ENCODE peak calls at places on chromosomes 4 and X, in six cellular contexts. L is NCI-H1092 treated with DMSO at 0.1 percent for 48 hours, V is SK-N-DZ, Y is GM04504, Q is GM20000, C is ELF-1. H is an unnamed sample.

GRCh38 chr4:141133146-141134006 is at the start of gene RNF150:
- DNase-seq in V (peak), L (peak), Y (peak), C (peak), Q (peak), H (peak)

GRCh38 chr4:25890653-25891485 is 23.2 kb upstream of the SMIM20 start:
- DNase-seq in Y (no peak), V (peak), Q (no peak), L (peak), C (peak), H (no peak)

GRCh38 chr4:139808381-139809206 is 143.0 kb downstream of the MGST2 start:
- DNase-seq in Q (no peak), V (peak), C (peak), L (peak), Y (no peak), H (no peak)

GRCh38 chr4:17285747-17286146 is 226.1 kb downstream of the QDPR start:
- DNase-seq in L (no peak), Q (no peak), C (no peak), V (no peak), Y (no peak), H (no peak)

GRCh38 chr4:164989464-164989863 is 12.0 kb upstream of the TRIM61 start:
- DNase-seq in C (no peak), V (no peak), Q (no peak), Y (no peak), L (no peak), H (no peak)

GRCh38 chrX:46295963-46296362 is 249.3 kb downstream of the ZNF674 start:
- DNase-seq in L (no peak), Y (no peak), Q (no peak), C (no peak), V (no peak), H (no peak)

GRCh38 chr4:149371021-149371420 is 444.6 kb downstream of the IQCM start:
- DNase-seq in Y (peak), Q (peak), C (peak), L (peak), V (peak), H (peak)

GRCh38 chr4:139484861-139485311 is 31.0 kb downstream of the RAB33B start:
- DNase-seq in C (peak), Q (no peak), Y (no peak), L (no peak), V (no peak), H (no peak)

GRCh38 chr4:124934921-124935320 is 222.4 kb upstream of the ANKRD50 start:
- DNase-seq in Q (no peak), C (no peak), V (no peak), L (no peak), Y (no peak), H (no peak)

GRCh38 chr4:111631157-111631999 is 513.9 kb upstream of the FAM241A start:
- DNase-seq in Q (no peak), C (no peak), V (peak), L (peak), Y (no peak), H (no peak)

GRCh38 chrX:9356846-9357245 is 108.0 kb upstream of the TBL1X start:
- DNase-seq in L (no peak), C (no peak), Q (no peak), V (no peak), Y (peak), H (no peak)

GRCh38 chrX:53080628-53081580 is 1.3 kb upstream of the TSPYL2 start:
- DNase-seq in V (no peak), C (no peak), Q (peak), L (no peak), Y (no peak), H (no peak)

GRCh38 chrX:20477836-20478532 is 211.3 kb upstream of the RPS6KA3 start:
- DNase-seq in Y (no peak), V (no peak), Q (no peak), C (peak), L (peak), H (no peak)

GRCh38 chr4:184748251-184748652 is 14.4 kb upstream of the CENPU start:
- DNase-seq in Y (no peak), C (peak), Q (no peak), V (no peak), L (no peak), H (no peak)

GRCh38 chr4:186708554-186708953 is 15.1 kb downstream of the FAT1 start:
- DNase-seq in L (no peak), V (no peak), C (no peak), Q (no peak), Y (no peak), H (no peak)

GRCh38 chr4:8694651-8695151 is 102.1 kb downstream of the CPZ start:
- DNase-seq in Y (no peak), C (no peak), Q (no peak), V (no peak), L (no peak), H (no peak)

GRCh38 chrX:13283512-13283911 is 36.3 kb downstream of the ATXN3L start:
- DNase-seq in L (no peak), Q (no peak), Y (no peak), C (peak), V (no peak), H (no peak)

GRCh38 chr4:53490965-53491622 is 100.2 kb downstream of the LNX1 start:
- DNase-seq in L (peak), Q (peak), C (no peak), V (peak), Y (peak), H (peak)

GRCh38 chr4:41927761-41928499 is 7.3 kb upstream of the TMEM33 start:
- DNase-seq in V (no peak), Y (no peak), C (peak), Q (no peak), L (no peak), H (no peak)

GRCh38 chr4:36773467-36773866 is 471.1 kb upstream of the NWD2 start:
- DNase-seq in Q (no peak), Y (no peak), V (no peak), C (no peak), L (no peak), H (no peak)

GRCh38 chr4:10015140-10015753 is 6.0 kb downstream of the SLC2A9 start:
- DNase-seq in C (peak), Y (no peak), L (peak), Q (peak), V (peak), H (no peak)

GRCh38 chr4:32429151-32429550 is 1709.0 kb downstream of the PCDH7 start:
- DNase-seq in L (no peak), Y (no peak), Q (no peak), C (no peak), V (no peak), H (no peak)

GRCh38 chr4:156778093-156778492 is 193.5 kb downstream of the PDGFC start:
- DNase-seq in Q (no peak), V (no peak), L (no peak), C (no peak), Y (peak), H (no peak)

GRCh38 chrX:67781132-67781531 is 237.3 kb downstream of the AR start:
- DNase-seq in Y (no peak), V (no peak), C (no peak), Q (no peak), L (no peak), H (no peak)

GRCh38 chrX:87873988-87874500 is 356.4 kb downstream of the KLHL4 start:
- DNase-seq in L (no peak), C (no peak), V (no peak), Y (no peak), Q (no peak), H (no peak)

GRCh38 chr4:67684839-67685531 is 16.0 kb downstream of the UBA6 start:
- DNase-seq in Y (no peak), Q (no peak), V (no peak), L (no peak), C (no peak), H (no peak)

GRCh38 chr4:52550186-52550585 is 108.9 kb downstream of the USP46 start:
- DNase-seq in Q (no peak), Y (no peak), C (no peak), L (no peak), V (no peak), H (no peak)

GRCh38 chr4:126466848-126467247 is 1152.1 kb downstream of the FAT4 start:
- DNase-seq in Q (no peak), V (no peak), L (no peak), C (no peak), Y (no peak), H (no peak)

GRCh38 chr4:3077796-3078195 is 3.3 kb downstream of the HTT start:
- DNase-seq in L (no peak), Q (peak), C (peak), Y (no peak), V (no peak), H (no peak)